ENCODE peak calls at places on chromosomes 3 and 15, in nine cellular contexts. U, S, X, D, N, Y, F, C and B are unnamed samples. For H3K4me1, the result is how much of the 10 kb centered on the place peaks cover.

GRCh38 chr3:196399485-196399945 is 32.7 kb downstream of the UBXN7 start:
- DNase-seq in U (no peak), S (no peak), X (no peak), D (peak), N (no peak), Y (peak), F (no peak), C (no peak), B (no peak)

GRCh38 chr3:115706311-115706829 is 83.1 kb downstream of the GAP43 start:
- DNase-seq in U (no peak), S (no peak), X (no peak), D (no peak), N (no peak), Y (no peak), F (no peak), C (no peak), B (no peak)

GRCh38 chr15:45378149-45378912 is at the start of gene GATM:
- DNase-seq in U (peak), S (peak), X (peak), D (peak), N (peak), Y (peak), F (peak), C (peak), B (peak)

GRCh38 chr15:85756411-85757072 is 38.2 kb downstream of the KLHL25 start:
- DNase-seq in U (no peak), S (peak), X (no peak), D (no peak), N (no peak), Y (no peak), F (no peak), C (peak), B (peak)

GRCh38 chr3:126537730-126538281 is 13.9 kb downstream of the CHST13 start:
- DNase-seq in U (no peak), S (peak), X (no peak), D (no peak), N (no peak), Y (no peak), F (no peak), C (peak), B (no peak)

GRCh38 chr3:157201648-157202278 is 41.8 kb upstream of the CCNL1 start:
- DNase-seq in U (no peak), S (no peak), X (peak), D (peak), N (peak), Y (peak), F (no peak), C (no peak), B (no peak)

GRCh38 chr15:48939686-48940085 is 24.0 kb downstream of the SHC4 start:
- DNase-seq in U (no peak), S (no peak), X (no peak), D (peak), N (peak), Y (peak), F (no peak), C (no peak), B (no peak)

GRCh38 chr3:180036678-180037455 is at the start of gene PEX5L:
- DNase-seq in U (no peak), S (peak), X (peak), D (no peak), N (peak), Y (peak), F (peak), C (peak), B (no peak)

GRCh38 chr15:89155656-89156055 is 65.7 kb downstream of the RLBP1 start:
- DNase-seq in U (no peak), S (no peak), X (no peak), D (no peak), N (no peak), Y (no peak), F (peak), C (no peak), B (no peak)

GRCh38 chr3:161409069-161409468 is 37.8 kb upstream of the SPTSSB start:
- DNase-seq in U (no peak), S (no peak), X (peak), D (peak), N (peak), Y (peak), F (peak), C (no peak), B (no peak)

GRCh38 chr3:159882367-159882766 is 106.3 kb upstream of the IL12A start:
- DNase-seq in U (no peak), S (no peak), X (no peak), D (no peak), N (no peak), Y (no peak), F (no peak), C (no peak), B (no peak)

GRCh38 chr3:159879598-159879997 is 109.0 kb upstream of the IL12A start:
- DNase-seq in U (no peak), S (no peak), X (no peak), D (no peak), N (no peak), Y (no peak), F (no peak), C (no peak), B (no peak)

GRCh38 chr3:159881208-159881607 is 107.4 kb upstream of the IL12A start:
- DNase-seq in U (no peak), S (no peak), X (no peak), D (no peak), N (no peak), Y (no peak), F (no peak), C (no peak), B (no peak)

GRCh38 chr3:159882784-159883779 is 105.6 kb upstream of the IL12A start:
- DNase-seq in U (no peak), S (no peak), X (peak), D (no peak), N (peak), Y (peak), F (no peak), C (no peak), B (no peak)

GRCh38 chr3:159881828-159882309 is 106.8 kb upstream of the IL12A start:
- DNase-seq in U (no peak), S (no peak), X (no peak), D (no peak), N (no peak), Y (no peak), F (peak), C (no peak), B (no peak)
- H3K27ac ChIP-seq in U (no peak), S (no peak), X (no peak), D (peak), N (no peak), Y (no peak), F (peak), C (no peak), B (no peak)

GRCh38 chr15:63447277-63447676 is 57.1 kb upstream of the USP3 start:
- DNase-seq in U (no peak), S (no peak), X (no peak), D (no peak), N (peak), Y (no peak), F (no peak), C (no peak), B (no peak)

GRCh38 chr15:63450884-63451225 is 53.5 kb upstream of the USP3 start:
- DNase-seq in U (no peak), S (no peak), X (no peak), D (no peak), N (no peak), Y (no peak), F (no peak), C (no peak), B (no peak)

GRCh38 chr15:63449711-63450110 is 54.7 kb upstream of the USP3 start:
- DNase-seq in U (no peak), S (no peak), X (no peak), D (peak), N (no peak), Y (peak), F (no peak), C (no peak), B (no peak)

GRCh38 chr15:63446260-63446659 is 58.1 kb upstream of the USP3 start:
- DNase-seq in U (no peak), S (no peak), X (no peak), D (no peak), N (no peak), Y (no peak), F (no peak), C (no peak), B (no peak)

GRCh38 chr15:63448261-63448660 is 56.1 kb upstream of the USP3 start:
- DNase-seq in U (no peak), S (no peak), X (no peak), D (no peak), N (no peak), Y (no peak), F (no peak), C (no peak), B (no peak)
- TF ChIP-seq CTCF in U (no peak), S (no peak), X (no peak), D (no peak), N (no peak), Y (no peak), F (no peak), C (no peak), B (no peak)

DNA sequence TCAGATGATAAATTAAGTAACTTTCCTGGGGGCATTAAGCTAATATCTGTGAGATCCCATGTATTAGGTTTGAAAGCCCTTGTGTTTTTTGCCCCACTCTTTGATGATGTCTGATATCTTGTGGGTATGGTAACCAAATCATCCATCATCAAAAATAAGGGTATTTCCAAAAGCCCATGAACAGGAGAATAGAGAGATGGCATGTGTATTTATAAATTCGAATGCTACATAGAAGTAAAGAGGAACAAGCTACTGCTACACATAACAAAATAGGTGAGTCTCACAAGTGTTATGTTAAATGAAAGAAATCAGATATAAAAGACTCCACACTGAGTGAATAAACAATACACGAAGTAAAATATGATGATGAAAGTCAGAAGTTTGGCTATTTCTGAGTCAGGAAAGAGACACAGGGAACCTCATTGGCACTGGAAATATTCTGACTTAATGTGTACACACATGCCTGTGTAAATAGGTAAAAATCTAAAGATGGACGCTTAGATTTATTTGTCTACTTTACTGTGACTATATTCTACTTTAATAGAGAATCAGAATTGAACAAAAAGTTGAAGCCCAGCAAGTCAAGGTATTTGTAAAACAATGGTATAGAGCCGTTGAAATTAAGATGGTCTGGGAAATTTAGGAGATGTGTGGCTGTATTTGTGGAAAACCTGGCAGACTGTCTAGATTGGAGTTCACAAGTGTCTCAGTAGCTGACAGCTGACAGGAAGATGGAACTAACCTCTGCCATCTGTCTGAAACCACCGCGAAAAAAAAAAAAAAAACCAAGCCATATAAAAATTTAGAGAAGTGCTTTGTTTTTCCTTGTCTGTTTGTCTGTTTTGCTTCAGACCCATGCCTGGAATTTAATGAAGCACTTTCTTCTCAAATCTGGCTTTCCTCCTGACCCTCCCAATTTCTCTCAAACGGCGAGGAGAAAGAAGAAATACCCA is 111.0 kb upstream of the TGFBR2 start:
- DNase-seq in U (no peak), S (no peak), X (no peak), D (no peak), N (no peak), Y (peak), F (no peak), C (no peak), B (no peak)
- H3K4me1 ChIP-seq in U (half or more), S (under half), X (under half), D (under half), N (under half), Y (under half), F (under half), C (under half), B (under half)

GRCh38 chr3:124883191-124883747 is 3.9 kb downstream of the ITGB5 start:
- DNase-seq in U (no peak), S (no peak), X (peak), D (no peak), N (no peak), Y (no peak), F (no peak), C (no peak), B (no peak)

GRCh38 chr3:124882749-124883148 is 4.4 kb downstream of the ITGB5 start:
- DNase-seq in U (no peak), S (no peak), X (peak), D (no peak), N (peak), Y (peak), F (no peak), C (no peak), B (no peak)

GRCh38 chr3:124879395-124879723 is 7.8 kb downstream of the ITGB5 start:
- DNase-seq in U (no peak), S (no peak), X (no peak), D (no peak), N (no peak), Y (no peak), F (no peak), C (no peak), B (no peak)

GRCh38 chr3:124883766-124884473 is 3.2 kb downstream of the ITGB5 start:
- DNase-seq in U (no peak), S (no peak), X (peak), D (no peak), N (no peak), Y (peak), F (no peak), C (no peak), B (no peak)

GRCh38 chr3:124881976-124882697 is 5.0 kb downstream of the ITGB5 start:
- DNase-seq in U (no peak), S (no peak), X (no peak), D (no peak), N (no peak), Y (no peak), F (no peak), C (no peak), B (no peak)
- H3K27ac ChIP-seq in U (peak), S (no peak), X (peak), D (peak), N (peak), Y (no peak), F (no peak), C (no peak), B (no peak)

DNA sequence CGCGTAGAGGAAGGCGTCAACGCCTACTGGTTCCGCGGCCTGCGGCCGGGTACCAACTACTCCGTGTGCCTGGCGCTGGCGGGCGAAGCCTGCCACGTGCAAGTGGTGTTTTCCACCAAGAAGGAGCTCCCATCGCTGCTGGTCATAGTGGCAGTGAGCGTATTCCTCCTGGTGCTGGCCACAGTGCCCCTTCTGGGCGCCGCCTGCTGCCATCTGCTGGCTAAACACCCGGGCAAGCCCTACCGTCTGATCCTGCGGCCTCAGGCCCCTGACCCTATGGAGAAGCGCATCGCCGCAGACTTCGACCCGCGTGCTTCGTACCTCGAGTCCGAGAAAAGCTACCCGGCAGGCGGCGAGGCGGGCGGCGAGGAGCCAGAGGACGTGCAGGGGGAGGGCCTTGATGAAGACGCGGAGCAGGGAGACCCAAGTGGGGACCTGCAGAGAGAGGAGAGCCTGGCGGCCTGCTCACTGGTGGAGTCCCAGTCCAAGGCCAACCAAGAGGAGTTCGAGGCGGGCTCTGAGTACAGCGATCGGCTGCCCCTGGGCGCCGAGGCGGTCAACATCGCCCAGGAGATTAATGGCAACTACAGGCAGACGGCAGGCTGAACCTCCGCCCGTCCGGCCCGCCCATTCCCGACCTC is 4.1 kb downstream of the ISLR2 start:
- DNase-seq in U (no peak), S (no peak), X (peak), D (peak), N (no peak), Y (no peak), F (no peak), C (peak), B (peak)
- TF ChIP-seq CTCF in U (peak), S (no peak), X (peak), D (peak), N (peak), Y (peak), F (peak), C (peak), B (peak)

GRCh38 chr15:40094156-40094555 is 14.5 kb downstream of the BMF start:
- DNase-seq in U (no peak), S (peak), X (no peak), D (no peak), N (no peak), Y (no peak), F (no peak), C (peak), B (no peak)
- H3K4me1 ChIP-seq in U (half or more), S (half or more), X (half or more), D (under half), N (half or more), Y (under half), F (under half), C (half or more), B (under half)

GRCh38 chr3:141280690-141281089 is 49.1 kb downstream of the PXYLP1 start:
- DNase-seq in U (no peak), S (no peak), X (no peak), D (no peak), N (no peak), Y (peak), F (no peak), C (no peak), B (no peak)
- H3K27ac ChIP-seq in U (peak), S (no peak), X (no peak), D (no peak), N (no peak), Y (no peak), F (peak), C (no peak), B (peak)

DNA sequence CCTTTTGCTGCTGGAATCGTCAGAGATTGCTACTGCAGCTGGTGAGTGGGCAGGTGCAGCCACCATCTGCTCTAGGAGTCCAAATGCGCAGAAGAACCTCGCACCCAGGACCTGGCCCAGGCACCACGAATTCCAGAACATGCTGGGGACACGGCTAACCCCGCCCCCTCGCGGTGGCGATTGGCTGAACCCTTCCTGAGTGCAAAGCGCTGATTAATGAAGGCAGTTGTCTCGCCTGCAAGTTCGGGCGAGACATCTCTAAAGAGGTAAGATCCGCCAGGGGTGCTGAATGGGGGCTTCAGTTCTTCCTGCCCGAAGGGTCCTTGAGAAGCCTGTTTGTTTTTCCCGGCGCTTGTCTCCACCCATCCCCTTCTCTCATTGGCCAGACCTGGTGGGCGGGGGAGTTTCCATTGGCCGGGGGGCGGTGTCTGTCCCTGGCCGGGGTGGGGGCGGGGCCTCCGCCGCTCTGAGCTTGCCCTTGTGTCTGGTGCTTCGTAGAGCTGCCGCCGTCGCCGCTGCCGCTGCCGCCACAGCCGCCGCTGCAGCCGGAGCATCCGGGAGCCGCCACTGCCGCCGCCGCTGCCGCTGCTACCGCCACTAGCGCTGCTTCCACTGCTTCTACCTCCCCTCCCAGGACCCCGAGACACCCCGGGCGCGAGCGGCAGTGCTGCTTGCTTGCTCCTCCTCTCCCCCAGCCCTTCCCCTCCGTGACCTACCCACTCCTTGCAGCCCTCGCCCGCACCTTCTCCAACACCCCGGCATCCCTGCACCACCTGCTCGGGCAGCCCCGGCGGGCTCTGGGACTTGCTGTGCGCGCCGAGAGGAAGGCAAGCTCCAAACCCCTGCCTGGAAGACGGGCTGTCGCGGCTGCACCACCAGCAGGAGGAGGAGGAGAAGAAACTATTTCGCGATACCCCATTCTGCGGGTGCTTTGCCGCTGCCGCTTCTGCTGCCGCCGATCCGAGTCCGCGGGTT is at the start of gene CADM2:
- DNase-seq in U (peak), S (peak), X (peak), D (peak), N (peak), Y (peak), F (peak), C (peak), B (peak)
- TF ChIP-seq CTCF in U (peak), S (no peak), X (peak), D (no peak), N (no peak), Y (peak), F (no peak), C (no peak), B (no peak)